ENCODE peak calls at places on chromosomes 4 and X, in six cellular contexts. One of them, this sample, is unnamed.
A peak's percentile ranks its signal among the peaks of the same experiment; 100 is the strongest.

GRCh38 chr4:26076000-26076587 is 162.1 kb downstream of the SMIM20 start:
- DNase-seq in ovary: no peak
- DNase-seq in uterus: no peak
- DNase-seq in IMR-90: peak; percentile 81
- DNase-seq in breast epithelium: no peak
- DNase-seq in NB4: peak; percentile 92
- DNase-seq in this sample: no peak

GRCh38 chrX:155767101-155767878 is 113.9 kb upstream of the VAMP7 start:
- DNase-seq in ovary: peak; percentile 44
- DNase-seq in uterus: peak; percentile 59
- DNase-seq in IMR-90: peak; percentile 74
- DNase-seq in breast epithelium: no peak
- DNase-seq in NB4: peak; percentile 45
- DNase-seq in this sample: no peak

GRCh38 chr4:122827899-122828601 is 1.4 kb downstream of the FGF2 start:
- DNase-seq in ovary: peak; percentile 38
- DNase-seq in uterus: peak; percentile 72
- DNase-seq in IMR-90: peak; percentile 77
- DNase-seq in breast epithelium: no peak
- DNase-seq in NB4: peak; percentile 19
- DNase-seq in this sample: no peak

GRCh38 chr4:57048590-57049304 is 61.4 kb downstream of the IGFBP7 start:
- DNase-seq in ovary: no peak
- DNase-seq in uterus: no peak
- DNase-seq in IMR-90: peak; percentile 43
- DNase-seq in breast epithelium: no peak
- DNase-seq in NB4: no peak
- DNase-seq in this sample: no peak

GRCh38 chr4:8859550-8860095 is 12.0 kb downstream of the HMX1 start:
- DNase-seq in ovary: no peak
- DNase-seq in uterus: no peak
- DNase-seq in IMR-90: no peak
- DNase-seq in breast epithelium: no peak
- DNase-seq in NB4: no peak
- DNase-seq in this sample: no peak

GRCh38 chr4:187937557-187937956 is 58.0 kb upstream of the ZFP42 start:
- DNase-seq in ovary: no peak
- DNase-seq in uterus: no peak
- DNase-seq in IMR-90: no peak
- DNase-seq in breast epithelium: no peak
- DNase-seq in NB4: no peak
- DNase-seq in this sample: no peak

GRCh38 chr4:38133711-38134480 is 173.7 kb downstream of the PTTG2 start:
- DNase-seq in ovary: no peak
- DNase-seq in uterus: no peak
- DNase-seq in IMR-90: no peak
- DNase-seq in breast epithelium: no peak
- DNase-seq in NB4: no peak
- DNase-seq in this sample: no peak

GRCh38 chr4:177079327-177079726 is 230.3 kb upstream of the NEIL3 start:
- DNase-seq in ovary: no peak
- DNase-seq in uterus: no peak
- DNase-seq in IMR-90: no peak
- DNase-seq in breast epithelium: no peak
- DNase-seq in NB4: peak; percentile 36
- DNase-seq in this sample: no peak

GRCh38 chrX:25029288-25029687 is 13.5 kb upstream of the ARX start:
- DNase-seq in ovary: no peak
- DNase-seq in uterus: no peak
- DNase-seq in IMR-90: no peak
- DNase-seq in breast epithelium: no peak
- DNase-seq in NB4: no peak
- DNase-seq in this sample: no peak

GRCh38 chrX:21940356-21940829 is at the start of gene SMS:
- DNase-seq in ovary: peak; percentile 82
- DNase-seq in uterus: peak; percentile 71
- DNase-seq in IMR-90: peak; percentile 75
- DNase-seq in breast epithelium: peak; percentile 57
- DNase-seq in NB4: peak; percentile 87
- DNase-seq in this sample: peak; percentile 49
- TF ChIP-seq POLR2A in ovary: peak; percentile 45
- TF ChIP-seq POLR2A in uterus: peak; percentile 68
- TF ChIP-seq POLR2A in IMR-90: peak; percentile 82
- TF ChIP-seq POLR2A in breast epithelium: no peak
- TF ChIP-seq POLR2A in NB4: peak; percentile 50
- TF ChIP-seq POLR2A in this sample: no peak

DNA sequence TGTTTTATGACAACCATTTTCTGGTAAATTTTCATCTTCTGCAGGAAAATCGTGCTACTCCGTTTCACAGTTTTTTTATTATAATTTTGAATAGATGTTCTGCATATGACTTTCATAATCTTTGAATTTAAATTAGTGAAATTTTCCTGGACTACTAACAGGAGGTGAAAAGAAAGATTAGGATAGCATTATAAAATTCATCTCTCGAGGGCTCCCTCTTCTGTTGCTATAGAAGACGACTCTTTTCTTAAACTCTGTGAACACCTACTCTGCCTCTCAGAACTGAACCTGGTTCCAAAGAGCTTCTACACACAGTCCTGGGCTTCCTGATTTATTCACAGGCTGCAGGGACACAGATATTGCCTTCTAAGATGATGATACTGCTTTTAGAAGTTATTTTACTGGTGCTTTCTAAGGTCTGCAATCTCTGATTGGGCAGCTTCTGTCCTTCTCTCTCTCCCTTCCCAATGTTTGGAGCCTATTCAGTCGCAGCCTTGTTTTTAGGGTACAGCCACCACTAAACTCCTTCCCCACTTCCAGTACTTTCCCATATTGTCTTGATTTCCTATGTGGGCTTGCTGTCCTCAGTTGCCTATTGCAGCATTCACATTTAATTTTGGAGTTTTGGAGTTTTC is 10.1 kb upstream of the SAP30 start:
- DNase-seq in ovary: no peak
- DNase-seq in uterus: no peak
- DNase-seq in IMR-90: peak; percentile 25
- DNase-seq in breast epithelium: no peak
- DNase-seq in NB4: no peak
- DNase-seq in this sample: no peak
- TF ChIP-seq CTCF in ovary: no peak
- TF ChIP-seq CTCF in uterus: no peak
- TF ChIP-seq CTCF in IMR-90: peak; percentile 42
- TF ChIP-seq CTCF in breast epithelium: no peak
- TF ChIP-seq CTCF in NB4: no peak
- TF ChIP-seq CTCF in this sample: no peak

GRCh38 chr4:146124023-146124680 is 51.4 kb upstream of the LSM6 start:
- DNase-seq in ovary: no peak
- DNase-seq in uterus: no peak
- DNase-seq in IMR-90: peak; percentile 0
- DNase-seq in breast epithelium: no peak
- DNase-seq in NB4: no peak
- DNase-seq in this sample: no peak
- H3K4me3 ChIP-seq in ovary: no peak overlapping the region
- H3K4me3 ChIP-seq in uterus: no peak overlapping the region
- H3K4me3 ChIP-seq in IMR-90: no peak overlapping the region
- H3K4me3 ChIP-seq in breast epithelium: no peak overlapping the region
- H3K4me3 ChIP-seq in NB4: no peak overlapping the region
- H3K4me3 ChIP-seq in this sample: no peak overlapping the region

GRCh38 chr4:123940604-123941003 is 544.0 kb downstream of the SPRY1 start:
- DNase-seq in ovary: no peak
- DNase-seq in uterus: no peak
- DNase-seq in IMR-90: no peak
- DNase-seq in breast epithelium: no peak
- DNase-seq in NB4: no peak
- DNase-seq in this sample: no peak
- TF ChIP-seq POLR2A in ovary: no peak
- TF ChIP-seq POLR2A in uterus: no peak
- TF ChIP-seq POLR2A in IMR-90: no peak
- TF ChIP-seq POLR2A in breast epithelium: no peak
- TF ChIP-seq POLR2A in NB4: no peak
- TF ChIP-seq POLR2A in this sample: no peak

GRCh38 chr4:1767770-1768366 is 25.2 kb upstream of the FGFR3 start:
- DNase-seq in ovary: no peak
- DNase-seq in uterus: no peak
- DNase-seq in IMR-90: peak; percentile 8
- DNase-seq in breast epithelium: no peak
- DNase-seq in NB4: peak; percentile 59
- DNase-seq in this sample: no peak
- TF ChIP-seq CTCF in ovary: no peak
- TF ChIP-seq CTCF in uterus: no peak
- TF ChIP-seq CTCF in IMR-90: peak; percentile 38
- TF ChIP-seq CTCF in breast epithelium: no peak
- TF ChIP-seq CTCF in NB4: peak; percentile 44
- TF ChIP-seq CTCF in this sample: no peak

GRCh38 chrX:115940348-115940747 is 230.2 kb upstream of the AGTR2 start:
- DNase-seq in ovary: no peak
- DNase-seq in uterus: no peak
- DNase-seq in IMR-90: no peak
- DNase-seq in breast epithelium: no peak
- DNase-seq in NB4: no peak
- DNase-seq in this sample: no peak
- H3K4me3 ChIP-seq in ovary: no peak overlapping the region
- H3K4me3 ChIP-seq in uterus: no peak overlapping the region
- H3K4me3 ChIP-seq in IMR-90: no peak overlapping the region
- H3K4me3 ChIP-seq in breast epithelium: no peak overlapping the region
- H3K4me3 ChIP-seq in NB4: no peak overlapping the region
- H3K4me3 ChIP-seq in this sample: no peak overlapping the region

GRCh38 chrX:107842715-107843400 is 17.2 kb downstream of the MID2 start:
- DNase-seq in ovary: no peak
- DNase-seq in uterus: no peak
- DNase-seq in IMR-90: no peak
- DNase-seq in breast epithelium: no peak
- DNase-seq in NB4: no peak
- DNase-seq in this sample: no peak

GRCh38 chrX:107840971-107841370 is 15.3 kb downstream of the MID2 start:
- DNase-seq in ovary: no peak
- DNase-seq in uterus: no peak
- DNase-seq in IMR-90: no peak
- DNase-seq in breast epithelium: no peak
- DNase-seq in NB4: no peak
- DNase-seq in this sample: no peak

GRCh38 chrX:107831071-107831470 is 5.4 kb downstream of the MID2 start:
- DNase-seq in ovary: no peak
- DNase-seq in uterus: no peak
- DNase-seq in IMR-90: no peak
- DNase-seq in breast epithelium: no peak
- DNase-seq in NB4: no peak
- DNase-seq in this sample: no peak

GRCh38 chrX:107834273-107835201 is 8.9 kb downstream of the MID2 start:
- DNase-seq in ovary: no peak
- DNase-seq in uterus: no peak
- DNase-seq in IMR-90: no peak
- DNase-seq in breast epithelium: no peak
- DNase-seq in NB4: no peak
- DNase-seq in this sample: no peak

DNA sequence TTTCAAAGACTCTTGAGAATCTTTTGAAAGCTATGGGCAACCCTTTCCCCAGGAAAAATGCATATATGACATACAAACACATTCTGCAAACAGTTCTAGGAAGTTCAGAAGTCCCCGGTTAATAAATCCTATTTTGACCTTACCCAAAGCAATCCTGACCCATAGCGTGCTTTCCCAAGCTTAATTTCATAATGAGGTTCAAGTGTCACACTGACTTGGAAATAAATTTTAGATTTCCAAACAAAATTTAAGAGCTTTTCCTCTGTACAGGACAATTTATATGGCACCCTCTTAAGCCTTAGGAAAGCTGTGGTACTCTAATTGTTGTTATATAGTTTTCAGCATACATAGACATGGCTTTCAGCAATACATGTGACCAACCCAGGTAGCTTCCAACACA is 11.3 kb downstream of the MID2 start:
- DNase-seq in ovary: no peak
- DNase-seq in uterus: no peak
- DNase-seq in IMR-90: no peak
- DNase-seq in breast epithelium: no peak
- DNase-seq in NB4: no peak
- DNase-seq in this sample: no peak
- TF ChIP-seq POLR2A in ovary: no peak
- TF ChIP-seq POLR2A in uterus: no peak
- TF ChIP-seq POLR2A in IMR-90: no peak
- TF ChIP-seq POLR2A in breast epithelium: no peak
- TF ChIP-seq POLR2A in NB4: no peak
- TF ChIP-seq POLR2A in this sample: no peak

GRCh38 chrX:137929951-137930350 is 364.0 kb downstream of the ZIC3 start:
- DNase-seq in ovary: no peak
- DNase-seq in uterus: no peak
- DNase-seq in IMR-90: no peak
- DNase-seq in breast epithelium: no peak
- DNase-seq in NB4: no peak
- DNase-seq in this sample: no peak

GRCh38 chrX:137930562-137930961 is 364.6 kb downstream of the ZIC3 start:
- DNase-seq in ovary: no peak
- DNase-seq in uterus: no peak
- DNase-seq in IMR-90: no peak
- DNase-seq in breast epithelium: no peak
- DNase-seq in NB4: no peak
- DNase-seq in this sample: no peak

DNA sequence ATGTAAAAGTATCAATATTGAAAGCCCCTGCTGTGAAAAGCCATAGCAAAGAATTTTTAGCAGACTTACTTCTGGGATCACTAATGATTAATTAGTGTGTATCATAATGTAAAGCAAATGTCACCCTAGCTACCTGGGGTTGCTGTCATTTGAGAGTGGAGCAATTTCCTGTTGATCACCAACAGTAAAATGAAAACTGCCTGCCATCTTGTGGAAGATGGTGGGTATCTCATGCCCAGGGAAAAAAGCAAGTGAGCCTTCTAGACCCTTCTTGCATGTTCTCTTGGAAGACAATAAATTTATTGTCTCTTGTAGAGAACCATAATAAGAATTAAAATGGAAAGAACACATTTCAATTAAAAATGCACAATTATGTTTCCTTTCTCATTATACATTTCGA is 360.2 kb downstream of the ZIC3 start:
- DNase-seq in ovary: no peak
- DNase-seq in uterus: no peak
- DNase-seq in IMR-90: no peak
- DNase-seq in breast epithelium: no peak
- DNase-seq in NB4: peak; percentile 13
- DNase-seq in this sample: no peak
- TF ChIP-seq CTCF in ovary: no peak
- TF ChIP-seq CTCF in uterus: no peak
- TF ChIP-seq CTCF in IMR-90: no peak
- TF ChIP-seq CTCF in breast epithelium: no peak
- TF ChIP-seq CTCF in NB4: peak; percentile 38
- TF ChIP-seq CTCF in this sample: no peak